ENCODE peak calls at places on chromosomes 5 and 9, in ten cellular contexts. Z, F, L, R, B, Q, O, P, V and U are unnamed samples.

GRCh38 chr5:80406980-80407734 is 707 bp upstream of the ZFYVE16 start:
- DNase-seq in Z (peak), F (peak), L (peak), R (no peak), B (no peak), Q (no peak), O (no peak), P (no peak), V (no peak), U (no peak)

GRCh38 chr5:54171645-54172384 is 138.6 kb downstream of the ARL15 start:
- DNase-seq in Z (no peak), F (no peak), L (no peak), R (no peak), B (no peak), Q (no peak), O (no peak), P (no peak), V (no peak), U (peak)

GRCh38 chr5:120062515-120062917 is 401.6 kb upstream of the PRR16 start:
- DNase-seq in Z (peak), F (no peak), L (no peak), R (no peak), B (no peak), Q (no peak), O (no peak), P (no peak), V (no peak), U (no peak)

GRCh38 chr5:114782869-114783268 is 386.8 kb downstream of the TRIM36 start:
- DNase-seq in Z (no peak), F (peak), L (no peak), R (no peak), B (no peak), Q (no peak), O (peak), P (no peak), V (no peak), U (no peak)

GRCh38 chr9:122562134-122562760 is 9.3 kb downstream of the OR1N2 start:
- DNase-seq in Z (no peak), F (no peak), L (no peak), R (no peak), B (no peak), Q (no peak), O (no peak), P (no peak), V (no peak), U (no peak)

GRCh38 chr5:57327934-57328333 is 154.1 kb downstream of the GPBP1 start:
- DNase-seq in Z (peak), F (no peak), L (no peak), R (no peak), B (no peak), Q (no peak), O (no peak), P (no peak), V (peak), U (no peak)

GRCh38 chr5:64958757-64959391 is 190.1 kb downstream of the CWC27 start:
- DNase-seq in Z (peak), F (no peak), L (no peak), R (no peak), B (no peak), Q (no peak), O (no peak), P (peak), V (no peak), U (no peak)

GRCh38 chr5:145829708-145830361 is 5.3 kb downstream of the PRELID2 start:
- DNase-seq in Z (no peak), F (no peak), L (no peak), R (no peak), B (no peak), Q (no peak), O (no peak), P (no peak), V (no peak), U (no peak)

GRCh38 chr5:68419637-68420452 is 204.3 kb downstream of the PIK3R1 start:
- DNase-seq in Z (peak), F (no peak), L (peak), R (no peak), B (no peak), Q (no peak), O (no peak), P (no peak), V (no peak), U (peak)

GRCh38 chr5:32280656-32281081 is 32.1 kb downstream of the MTMR12 start:
- DNase-seq in Z (no peak), F (no peak), L (no peak), R (no peak), B (no peak), Q (no peak), O (no peak), P (no peak), V (no peak), U (no peak)

GRCh38 chr9:9504869-9505268 is 1107.9 kb downstream of the PTPRD start:
- DNase-seq in Z (no peak), F (no peak), L (no peak), R (no peak), B (no peak), Q (no peak), O (no peak), P (no peak), V (no peak), U (no peak)

GRCh38 chr9:36092509-36093215 is 43.9 kb upstream of the GLIPR2 start:
- DNase-seq in Z (no peak), F (no peak), L (no peak), R (no peak), B (no peak), Q (no peak), O (no peak), P (no peak), V (no peak), U (no peak)

GRCh38 chr9:105187781-105188180 is 56.7 kb upstream of the SLC44A1 start:
- DNase-seq in Z (peak), F (no peak), L (no peak), R (no peak), B (peak), Q (no peak), O (no peak), P (peak), V (peak), U (peak)

GRCh38 chr5:68242743-68243142 is 27.2 kb downstream of the PIK3R1 start:
- DNase-seq in Z (peak), F (no peak), L (no peak), R (no peak), B (no peak), Q (no peak), O (no peak), P (no peak), V (no peak), U (no peak)

GRCh38 chr9:137582286-137582860 is 3.6 kb upstream of the DPH7 start:
- DNase-seq in Z (no peak), F (no peak), L (peak), R (no peak), B (no peak), Q (no peak), O (no peak), P (no peak), V (no peak), U (no peak)

GRCh38 chr5:149317281-149318048 is 27.8 kb upstream of the GRPEL2 start:
- DNase-seq in Z (peak), F (no peak), L (peak), R (no peak), B (peak), Q (peak), O (no peak), P (peak), V (no peak), U (no peak)

GRCh38 chr5:127702913-127703575 is at the start of gene CCDC192:
- DNase-seq in Z (no peak), F (no peak), L (no peak), R (no peak), B (no peak), Q (no peak), O (no peak), P (no peak), V (no peak), U (no peak)

GRCh38 chr9:93650448-93650847 is 74.1 kb downstream of the PHF2 start:
- DNase-seq in Z (no peak), F (peak), L (no peak), R (no peak), B (no peak), Q (no peak), O (no peak), P (no peak), V (no peak), U (no peak)

GRCh38 chr5:132134384-132134783 is 60.8 kb downstream of the CSF2 start:
- DNase-seq in Z (peak), F (no peak), L (no peak), R (no peak), B (peak), Q (no peak), O (no peak), P (no peak), V (no peak), U (no peak)

GRCh38 chr9:97954550-97954989 is 16.6 kb upstream of the HEMGN start:
- DNase-seq in Z (peak), F (no peak), L (peak), R (no peak), B (peak), Q (peak), O (peak), P (peak), V (no peak), U (no peak)

GRCh38 chr9:97564291-97565175 is 63.1 kb downstream of the TMOD1 start:
- DNase-seq in Z (peak), F (peak), L (no peak), R (peak), B (peak), Q (no peak), O (no peak), P (peak), V (peak), U (peak)